ENCODE peak calls at places on chromosomes 11 and 22, in six cellular contexts. One of them, this sample, is unnamed.
A peak's percentile ranks its signal among the peaks of the same experiment; 100 is the strongest.

GRCh38 chr11:78325274-78325781 is 92.3 kb downstream of the GAB2 start:
- DNase-seq in right lobe of liver: no peak
- DNase-seq in osteoblast: no peak
- DNase-seq in AG04450: no peak
- DNase-seq in stomach: no peak
- DNase-seq in astrocyte of the spinal cord: no peak
- DNase-seq in this sample: no peak

GRCh38 chr11:111427471-111427912 is 48.4 kb upstream of the POU2AF1 start:
- DNase-seq in right lobe of liver: no peak
- DNase-seq in osteoblast: no peak
- DNase-seq in AG04450: no peak
- DNase-seq in stomach: no peak
- DNase-seq in astrocyte of the spinal cord: no peak
- DNase-seq in this sample: peak; percentile 37

GRCh38 chr11:122601131-122602125 is 54.1 kb upstream of the UBASH3B start:
- DNase-seq in right lobe of liver: no peak
- DNase-seq in osteoblast: peak; percentile 72
- DNase-seq in AG04450: no peak
- DNase-seq in stomach: no peak
- DNase-seq in astrocyte of the spinal cord: peak; percentile 38
- DNase-seq in this sample: peak; percentile 81

GRCh38 chr11:9219572-9219971 is 45.6 kb downstream of the DENND5A start:
- DNase-seq in right lobe of liver: no peak
- DNase-seq in osteoblast: no peak
- DNase-seq in AG04450: peak; percentile 48
- DNase-seq in stomach: no peak
- DNase-seq in astrocyte of the spinal cord: peak; percentile 75
- DNase-seq in this sample: peak; percentile 57

GRCh38 chr11:104784684-104785460 is 113.4 kb downstream of the CASP12 start:
- DNase-seq in right lobe of liver: no peak
- DNase-seq in osteoblast: no peak
- DNase-seq in AG04450: no peak
- DNase-seq in stomach: no peak
- DNase-seq in astrocyte of the spinal cord: no peak
- DNase-seq in this sample: no peak

GRCh38 chr11:111472228-111472627 is 40.0 kb downstream of the BTG4 start:
- DNase-seq in right lobe of liver: no peak
- DNase-seq in osteoblast: no peak
- DNase-seq in AG04450: no peak
- DNase-seq in stomach: no peak
- DNase-seq in astrocyte of the spinal cord: no peak
- DNase-seq in this sample: no peak

GRCh38 chr11:73591050-73591449 is 6.9 kb downstream of the FAM168A start:
- DNase-seq in right lobe of liver: no peak
- DNase-seq in osteoblast: peak; percentile 19
- DNase-seq in AG04450: no peak
- DNase-seq in stomach: no peak
- DNase-seq in astrocyte of the spinal cord: no peak
- DNase-seq in this sample: no peak

GRCh38 chr11:107707807-107708206 is 4.0 kb downstream of the SLN start:
- DNase-seq in right lobe of liver: no peak
- DNase-seq in osteoblast: no peak
- DNase-seq in AG04450: no peak
- DNase-seq in stomach: no peak
- DNase-seq in astrocyte of the spinal cord: no peak
- DNase-seq in this sample: no peak

GRCh38 chr11:33461726-33462125 is 204.5 kb downstream of the HIPK3 start:
- DNase-seq in right lobe of liver: no peak
- DNase-seq in osteoblast: no peak
- DNase-seq in AG04450: no peak
- DNase-seq in stomach: no peak
- DNase-seq in astrocyte of the spinal cord: no peak
- DNase-seq in this sample: no peak

GRCh38 chr22:26466196-26466595 is 17.4 kb downstream of the HPS4 start:
- DNase-seq in right lobe of liver: no peak
- DNase-seq in osteoblast: peak; percentile 82
- DNase-seq in AG04450: no peak
- DNase-seq in stomach: no peak
- DNase-seq in astrocyte of the spinal cord: no peak
- DNase-seq in this sample: no peak

GRCh38 chr22:49659281-49659923 is 168.3 kb downstream of the BRD1 start:
- DNase-seq in right lobe of liver: no peak
- DNase-seq in osteoblast: peak; percentile 62
- DNase-seq in AG04450: no peak
- DNase-seq in stomach: no peak
- DNase-seq in astrocyte of the spinal cord: no peak
- DNase-seq in this sample: no peak

GRCh38 chr22:47071078-47071811 is 308.8 kb downstream of the TBC1D22A start:
- DNase-seq in right lobe of liver: no peak
- DNase-seq in osteoblast: no peak
- DNase-seq in AG04450: no peak
- DNase-seq in stomach: no peak
- DNase-seq in astrocyte of the spinal cord: no peak
- DNase-seq in this sample: no peak

GRCh38 chr22:43210631-43211515 is 23.9 kb upstream of the TTLL12 start:
- DNase-seq in right lobe of liver: no peak
- DNase-seq in osteoblast: peak; percentile 62
- DNase-seq in AG04450: no peak
- DNase-seq in stomach: no peak
- DNase-seq in astrocyte of the spinal cord: no peak
- DNase-seq in this sample: no peak

GRCh38 chr11:17603056-17603825 is 56.2 kb downstream of the OTOG start:
- DNase-seq in right lobe of liver: no peak
- DNase-seq in osteoblast: peak; percentile 66
- DNase-seq in AG04450: no peak
- DNase-seq in stomach: peak; percentile 16
- DNase-seq in astrocyte of the spinal cord: no peak
- DNase-seq in this sample: no peak

GRCh38 chr11:2268911-2269600 is 1.3 kb downstream of the ASCL2 start:
- DNase-seq in right lobe of liver: peak; percentile 80
- DNase-seq in osteoblast: peak; percentile 90
- DNase-seq in AG04450: no peak
- DNase-seq in stomach: peak; percentile 65
- DNase-seq in astrocyte of the spinal cord: no peak
- DNase-seq in this sample: peak; percentile 15

GRCh38 chr11:103947566-103947919 is 88.9 kb upstream of the DDI1 start:
- DNase-seq in right lobe of liver: no peak
- DNase-seq in osteoblast: peak; percentile 61
- DNase-seq in AG04450: no peak
- DNase-seq in stomach: no peak
- DNase-seq in astrocyte of the spinal cord: peak; percentile 49
- DNase-seq in this sample: peak; percentile 64

GRCh38 chr11:62337682-62338181 is 484 bp downstream of the ASRGL1 start:
- DNase-seq in right lobe of liver: peak; percentile 57
- DNase-seq in osteoblast: no peak
- DNase-seq in AG04450: no peak
- DNase-seq in stomach: peak; percentile 38
- DNase-seq in astrocyte of the spinal cord: no peak
- DNase-seq in this sample: no peak

GRCh38 chr11:94740975-94741707 is 27.0 kb upstream of the AMOTL1 start:
- DNase-seq in right lobe of liver: peak; percentile 61
- DNase-seq in osteoblast: peak; percentile 96
- DNase-seq in AG04450: no peak
- DNase-seq in stomach: no peak
- DNase-seq in astrocyte of the spinal cord: peak; percentile 67
- DNase-seq in this sample: peak; percentile 61

GRCh38 chr11:63719987-63720386 is 38.7 kb downstream of the RTN3 start:
- DNase-seq in right lobe of liver: no peak
- DNase-seq in osteoblast: peak; percentile 35
- DNase-seq in AG04450: peak; percentile 18
- DNase-seq in stomach: no peak
- DNase-seq in astrocyte of the spinal cord: peak; percentile 73
- DNase-seq in this sample: no peak

GRCh38 chr11:126163779-126164178 is 47.7 kb downstream of the RPUSD4 start:
- DNase-seq in right lobe of liver: peak; percentile 21
- DNase-seq in osteoblast: no peak
- DNase-seq in AG04450: no peak
- DNase-seq in stomach: no peak
- DNase-seq in astrocyte of the spinal cord: no peak
- DNase-seq in this sample: no peak

GRCh38 chr11:116207349-116207748 is 565.4 kb downstream of the BUD13 start:
- DNase-seq in right lobe of liver: no peak
- DNase-seq in osteoblast: no peak
- DNase-seq in AG04450: no peak
- DNase-seq in stomach: no peak
- DNase-seq in astrocyte of the spinal cord: no peak
- DNase-seq in this sample: no peak

GRCh38 chr11:115910379-115910778 is 406.2 kb upstream of the CADM1 start:
- DNase-seq in right lobe of liver: no peak
- DNase-seq in osteoblast: no peak
- DNase-seq in AG04450: no peak
- DNase-seq in stomach: no peak
- DNase-seq in astrocyte of the spinal cord: no peak
- DNase-seq in this sample: no peak

GRCh38 chr11:48055292-48056132 is 75.2 kb downstream of the PTPRJ start:
- DNase-seq in right lobe of liver: no peak
- DNase-seq in osteoblast: no peak
- DNase-seq in AG04450: no peak
- DNase-seq in stomach: peak; percentile 72
- DNase-seq in astrocyte of the spinal cord: peak; percentile 87
- DNase-seq in this sample: no peak

GRCh38 chr11:8863838-8864237 is 47.2 kb upstream of the AKIP1 start:
- DNase-seq in right lobe of liver: no peak
- DNase-seq in osteoblast: peak; percentile 96
- DNase-seq in AG04450: no peak
- DNase-seq in stomach: no peak
- DNase-seq in astrocyte of the spinal cord: peak; percentile 69
- DNase-seq in this sample: peak; percentile 73

GRCh38 chr11:72493426-72494108 is 59.2 kb upstream of the CLPB start:
- DNase-seq in right lobe of liver: no peak
- DNase-seq in osteoblast: no peak
- DNase-seq in AG04450: no peak
- DNase-seq in stomach: no peak
- DNase-seq in astrocyte of the spinal cord: no peak
- DNase-seq in this sample: peak; percentile 65
- TF ChIP-seq CTCF in right lobe of liver: no peak
- TF ChIP-seq CTCF in osteoblast: no peak
- TF ChIP-seq CTCF in AG04450: no peak
- TF ChIP-seq CTCF in stomach: no peak
- TF ChIP-seq CTCF in astrocyte of the spinal cord: no peak
- TF ChIP-seq CTCF in this sample: peak; percentile 24

DNA sequence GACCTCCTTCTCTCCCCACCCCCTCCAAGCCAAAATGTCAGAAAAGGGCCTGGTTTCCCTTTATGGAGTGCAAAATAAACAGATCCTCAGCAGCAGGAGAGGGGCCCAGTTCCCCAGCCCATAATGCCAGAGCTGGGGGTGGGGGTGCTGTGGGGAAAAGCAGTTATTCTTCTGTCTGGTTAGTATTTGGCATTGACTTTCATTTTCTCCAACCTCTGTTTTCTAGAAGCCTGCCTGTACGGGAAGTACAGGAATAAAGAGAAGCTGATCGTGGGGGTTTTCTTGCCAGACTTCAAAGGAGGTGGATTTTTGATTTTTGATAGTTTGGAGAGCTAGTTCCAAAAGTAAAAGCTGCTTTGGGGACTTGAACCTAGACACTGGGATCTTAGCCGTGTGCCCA is 22.4 kb downstream of the FLI1 start:
- DNase-seq in right lobe of liver: no peak
- DNase-seq in osteoblast: no peak
- DNase-seq in AG04450: no peak
- DNase-seq in stomach: no peak
- DNase-seq in astrocyte of the spinal cord: peak; percentile 55
- DNase-seq in this sample: peak; percentile 38
- H3K4me3 ChIP-seq in right lobe of liver: no peak overlapping the region
- H3K4me3 ChIP-seq in osteoblast: peak overlapping the region; percentile 54
- H3K4me3 ChIP-seq in AG04450: peak overlapping the region; percentile 11
- H3K4me3 ChIP-seq in stomach: peak overlapping the region; percentile 5
- H3K4me3 ChIP-seq in astrocyte of the spinal cord: no peak overlapping the region
- H3K4me3 ChIP-seq in this sample: peak overlapping the region; percentile 32

DNA sequence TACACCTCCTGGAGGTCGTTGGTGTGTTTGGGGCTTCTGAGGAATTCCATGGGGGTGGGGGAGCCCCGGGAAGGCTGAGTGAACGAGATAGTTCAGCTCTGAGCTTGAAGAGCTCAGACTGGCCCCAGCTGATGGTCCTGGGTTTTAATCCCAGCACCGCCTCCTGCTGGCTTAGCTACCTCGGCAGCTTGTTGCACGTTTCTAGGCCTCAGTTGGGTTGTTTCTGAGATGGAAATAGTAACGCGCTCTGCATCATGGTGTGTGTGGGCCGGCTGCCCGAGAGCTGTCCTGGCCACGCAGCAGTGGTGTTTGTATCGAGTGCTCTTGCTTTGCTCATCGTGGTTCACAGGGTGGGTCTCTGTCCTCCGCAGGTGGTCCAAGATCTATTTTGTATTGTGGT is 37.4 kb downstream of the TPCN2 start:
- DNase-seq in right lobe of liver: no peak
- DNase-seq in osteoblast: no peak
- DNase-seq in AG04450: no peak
- DNase-seq in stomach: no peak
- DNase-seq in astrocyte of the spinal cord: no peak
- DNase-seq in this sample: peak; percentile 17
- TF ChIP-seq CTCF in right lobe of liver: no peak
- TF ChIP-seq CTCF in osteoblast: no peak
- TF ChIP-seq CTCF in AG04450: no peak
- TF ChIP-seq CTCF in stomach: no peak
- TF ChIP-seq CTCF in astrocyte of the spinal cord: peak; percentile 37
- TF ChIP-seq CTCF in this sample: no peak

GRCh38 chr11:65492387-65492636 is 6.5 kb upstream of the MALAT1 start:
- DNase-seq in right lobe of liver: no peak
- DNase-seq in osteoblast: peak; percentile 36
- DNase-seq in AG04450: no peak
- DNase-seq in stomach: no peak
- DNase-seq in astrocyte of the spinal cord: no peak
- DNase-seq in this sample: no peak
- H3K4me3 ChIP-seq in right lobe of liver: no peak overlapping the region
- H3K4me3 ChIP-seq in osteoblast: peak overlapping the region; percentile 36
- H3K4me3 ChIP-seq in AG04450: peak overlapping the region; percentile 14
- H3K4me3 ChIP-seq in stomach: no peak overlapping the region
- H3K4me3 ChIP-seq in astrocyte of the spinal cord: no peak overlapping the region
- H3K4me3 ChIP-seq in this sample: no peak overlapping the region